ENCODE peak calls at places on chromosomes 16 and 17, in seven cellular contexts. E, S, U, H, A, M and J are unnamed samples.
A peak's percentile ranks its signal among the peaks of the same experiment; 100 is the strongest.

GRCh38 chr16:85641776-85642176 is 28.7 kb downstream of the GSE1 start:
- DNase-seq in E (no peak), S (no peak), U (no peak), H (no peak), A (no peak), M (no peak), J (no peak)

GRCh38 chr16:80065565-80065964 is 465.0 kb upstream of the MAF start:
- DNase-seq in E (no peak), S (no peak), U (no peak), H (no peak), A (no peak), M (no peak), J (no peak)

GRCh38 chr16:51807551-51807950 is 656.5 kb upstream of the SALL1 start:
- DNase-seq in E (no peak), S (no peak), U (no peak), H (no peak), A (no peak), M (no peak), J (no peak)

GRCh38 chr16:2825049-2825742 is 4.9 kb upstream of the ZG16B start:
- DNase-seq in E (no peak), S (no peak), U (no peak), H (no peak), A (no peak), M (no peak), J (no peak)

GRCh38 chr16:53504665-53505064 is 1.7 kb upstream of the AKTIP start:
- DNase-seq in E (no peak), S (no peak), U (no peak), H (peak; percentile 46), A (no peak), M (no peak), J (no peak)

GRCh38 chr17:45123930-45124796 is 8.2 kb downstream of the PLCD3 start:
- DNase-seq in E (peak; percentile 8), S (no peak), U (no peak), H (peak; percentile 91), A (no peak), M (no peak), J (peak; percentile 69)

GRCh38 chr17:75105269-75106080 is 4.3 kb upstream of the ARMC7 start:
- DNase-seq in E (no peak), S (peak; percentile 63), U (no peak), H (peak; percentile 40), A (no peak), M (no peak), J (no peak)

GRCh38 chr17:27535975-27536374 is 79.7 kb downstream of the KSR1 start:
- DNase-seq in E (no peak), S (no peak), U (no peak), H (no peak), A (no peak), M (no peak), J (no peak)